ENCODE peak calls at places on chromosome 6, in ten cellular contexts. T is neuronal stem cell; C is mammary epithelial cell; N is adrenal gland; Y is CD8-positive, alpha-beta memory T cell; V is uterus; L is pancreas; F is thoracic aorta; O is cardiac muscle cell; S is stomach. K is an unnamed sample. For H3K9me3 and H3K4me1, the result is how much of the 10 kb centered on the place peaks cover.

GRCh38 chr6:77502966-77503365 is 39.7 kb upstream of the HTR1B start:
- DNase-seq in T (no peak), C (peak), N (no peak), Y (no peak), V (no peak), L (no peak), F (no peak), O (no peak), S (no peak), K (no peak)

GRCh38 chr6:116975600-116975999 is 98.6 kb downstream of the RFX6 start:
- DNase-seq in T (no peak), C (peak), N (no peak), Y (no peak), V (no peak), L (no peak), F (no peak), O (no peak), S (no peak), K (no peak)

GRCh38 chr6:34030831-34031566 is 114.9 kb downstream of the GRM4 start:
- DNase-seq in T (no peak), C (no peak), N (no peak), Y (no peak), V (no peak), L (no peak), F (no peak), O (no peak), S (no peak), K (no peak)

GRCh38 chr6:46504242-46504641 is 13.0 kb upstream of the RCAN2 start:
- DNase-seq in T (no peak), C (no peak), N (no peak), Y (no peak), V (no peak), L (no peak), F (no peak), O (no peak), S (no peak), K (no peak)

GRCh38 chr6:137706065-137706422 is 161.0 kb upstream of the TNFAIP3 start:
- DNase-seq in T (no peak), C (no peak), N (no peak), Y (no peak), V (no peak), L (no peak), F (no peak), O (no peak), S (no peak), K (no peak)

GRCh38 chr6:7725412-7725811 is 487 bp upstream of the BMP6 start:
- DNase-seq in T (no peak), C (no peak), N (no peak), Y (no peak), V (no peak), L (no peak), F (no peak), O (no peak), S (no peak), K (no peak)

GRCh38 chr6:142566628-142567396 is 265.0 kb downstream of the ADGRG6 start:
- DNase-seq in T (peak), C (peak), N (peak), Y (peak), V (peak), L (no peak), F (no peak), O (peak), S (peak), K (peak)

GRCh38 chr6:153790881-153791473 is 248.1 kb upstream of the OPRM1 start:
- DNase-seq in T (no peak), C (no peak), N (no peak), Y (no peak), V (no peak), L (no peak), F (no peak), O (peak), S (no peak), K (no peak)

GRCh38 chr6:20540683-20541082 is 6.4 kb downstream of the CDKAL1 start:
- DNase-seq in T (no peak), C (peak), N (peak), Y (no peak), V (no peak), L (no peak), F (no peak), O (no peak), S (no peak), K (no peak)

GRCh38 chr6:41306187-41306854 is 19.8 kb upstream of the TREM1 start:
- DNase-seq in T (peak), C (peak), N (peak), Y (peak), V (no peak), L (no peak), F (no peak), O (peak), S (peak), K (peak)

GRCh38 chr6:157644043-157644810 is 178.8 kb upstream of the SNX9 start:
- DNase-seq in T (no peak), C (peak), N (no peak), Y (no peak), V (no peak), L (peak), F (no peak), O (no peak), S (no peak), K (no peak)

GRCh38 chr6:6221829-6222535 is 98.5 kb downstream of the F13A1 start:
- DNase-seq in T (no peak), C (no peak), N (no peak), Y (no peak), V (no peak), L (no peak), F (no peak), O (peak), S (no peak), K (no peak)

GRCh38 chr6:31158863-31159855 is 770 bp downstream of the TCF19 start:
- DNase-seq in T (no peak), C (peak), N (no peak), Y (peak), V (no peak), L (peak), F (no peak), O (no peak), S (no peak), K (no peak)

GRCh38 chr6:97102152-97102790 is 177.7 kb downstream of the KLHL32 start:
- DNase-seq in T (no peak), C (no peak), N (no peak), Y (no peak), V (no peak), L (no peak), F (no peak), O (no peak), S (no peak), K (no peak)

GRCh38 chr6:123777554-123777953 is 26.1 kb upstream of the NKAIN2 start:
- DNase-seq in T (no peak), C (peak), N (no peak), Y (no peak), V (no peak), L (no peak), F (no peak), O (no peak), S (no peak), K (no peak)

GRCh38 chr6:163401039-163401885 is 13.3 kb upstream of the QKI start:
- DNase-seq in T (no peak), C (no peak), N (no peak), Y (no peak), V (no peak), L (no peak), F (no peak), O (no peak), S (no peak), K (no peak)

GRCh38 chr6:143579703-143580102 is 68.2 kb upstream of the FUCA2 start:
- DNase-seq in T (no peak), C (peak), N (peak), Y (no peak), V (peak), L (no peak), F (peak), O (no peak), S (no peak), K (no peak)

GRCh38 chr6:16802071-16802470 is 40.8 kb upstream of the ATXN1 start:
- DNase-seq in T (no peak), C (no peak), N (no peak), Y (no peak), V (no peak), L (no peak), F (no peak), O (no peak), S (no peak), K (no peak)

GRCh38 chr6:122609881-122610689 is at the start of gene PKIB:
- DNase-seq in T (peak), C (peak), N (peak), Y (peak), V (peak), L (peak), F (no peak), O (peak), S (peak), K (peak)

GRCh38 chr6:97198181-97198580 is 84.8 kb downstream of the MMS22L start:
- DNase-seq in T (no peak), C (no peak), N (no peak), Y (no peak), V (no peak), L (no peak), F (no peak), O (no peak), S (no peak), K (no peak)

GRCh38 chr6:155349129-155349528 is 34.8 kb upstream of the TFB1M start:
- DNase-seq in T (no peak), C (no peak), N (no peak), Y (no peak), V (no peak), L (no peak), F (no peak), O (no peak), S (no peak), K (no peak)

GRCh38 chr6:169109381-169109780 is 144.3 kb downstream of the THBS2 start:
- DNase-seq in T (no peak), C (no peak), N (no peak), Y (no peak), V (no peak), L (no peak), F (no peak), O (no peak), S (no peak), K (peak)

GRCh38 chr6:3388786-3389185 is 68.1 kb downstream of the SLC22A23 start:
- DNase-seq in T (no peak), C (no peak), N (no peak), Y (no peak), V (no peak), L (no peak), F (no peak), O (no peak), S (no peak), K (no peak)

GRCh38 chr6:121506761-121507754 is 71.6 kb downstream of the GJA1 start:
- DNase-seq in T (no peak), C (peak), N (no peak), Y (no peak), V (no peak), L (no peak), F (no peak), O (peak), S (no peak), K (no peak)

GRCh38 chr6:139987091-139987490 is 612.6 kb upstream of the CITED2 start:
- DNase-seq in T (no peak), C (no peak), N (no peak), Y (no peak), V (no peak), L (no peak), F (no peak), O (no peak), S (no peak), K (no peak)

GRCh38 chr6:132780770-132781371 is 17.6 kb downstream of the SLC18B1 start:
- DNase-seq in T (no peak), C (peak), N (no peak), Y (no peak), V (no peak), L (no peak), F (no peak), O (no peak), S (no peak), K (no peak)

GRCh38 chr6:68651018-68651985 is 16.2 kb downstream of the ADGRB3 start:
- DNase-seq in T (no peak), C (no peak), N (no peak), Y (no peak), V (no peak), L (no peak), F (no peak), O (no peak), S (no peak), K (no peak)

GRCh38 chr6:50277774-50278173 is 228.0 kb upstream of the DEFB112 start:
- DNase-seq in T (no peak), C (no peak), N (no peak), Y (no peak), V (no peak), L (no peak), F (no peak), O (no peak), S (no peak), K (no peak)

GRCh38 chr6:141677598-141678211 is 455.0 kb upstream of the GJE1 start:
- DNase-seq in T (peak), C (peak), N (no peak), Y (peak), V (no peak), L (no peak), F (no peak), O (peak), S (no peak), K (no peak)

GRCh38 chr6:113920663-113921267 is 50.2 kb downstream of the HDAC2 start:
- DNase-seq in T (no peak), C (no peak), N (no peak), Y (no peak), V (no peak), L (no peak), F (no peak), O (no peak), S (no peak), K (no peak)

GRCh38 chr6:33678932-33679478 is 32.5 kb downstream of the UQCC2 start:
- DNase-seq in T (no peak), C (no peak), N (no peak), Y (no peak), V (no peak), L (no peak), F (no peak), O (no peak), S (no peak), K (no peak)

DNA sequence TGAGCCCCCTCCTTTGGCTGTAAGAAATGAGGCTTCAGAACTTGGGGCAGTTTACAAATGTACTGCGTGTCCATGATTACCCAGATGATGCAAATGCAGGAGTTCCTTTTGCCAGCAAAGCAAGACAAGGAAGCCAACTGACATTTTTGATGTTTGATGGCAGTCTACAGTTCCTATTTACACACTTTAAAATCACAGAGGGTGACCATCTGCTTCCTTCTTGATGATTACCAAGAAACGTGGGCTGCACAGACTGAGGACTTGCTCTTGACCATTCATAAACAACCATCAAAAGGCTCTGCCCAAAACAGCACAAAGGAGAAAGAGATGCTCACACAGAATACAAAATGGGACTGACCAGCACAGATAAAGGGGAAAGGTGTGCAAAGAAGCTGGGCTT is 79.8 kb upstream of the TRAF3IP2 start:
- DNase-seq in T (no peak), C (no peak), N (no peak), Y (no peak), V (no peak), L (no peak), F (no peak), O (no peak), S (no peak), K (no peak)
- H3K27ac ChIP-seq in T (peak), C (no peak), N (no peak), Y (no peak), V (peak), L (no peak), F (no peak), O (no peak), S (no peak), K (peak)

GRCh38 chr6:343226-343935 is 48.2 kb upstream of the IRF4 start:
- DNase-seq in T (no peak), C (no peak), N (no peak), Y (no peak), V (no peak), L (no peak), F (no peak), O (no peak), S (no peak), K (no peak)
- H3K9me3 ChIP-seq in T (under half), C (under half), N (under half), Y (under half), V (under half), L (under half), F (under half), O (under half), S (under half), K (under half)

GRCh38 chr6:83071707-83072106 is 4.2 kb downstream of the DOP1A start:
- DNase-seq in T (no peak), C (peak), N (no peak), Y (no peak), V (no peak), L (no peak), F (no peak), O (no peak), S (no peak), K (no peak)
- H3K4me1 ChIP-seq in T (under half), C (under half), N (under half), Y (under half), V (under half), L (under half), F (under half), O (under half), S (half or more), K (under half)

GRCh38 chr6:170434821-170435155 is 118.3 kb downstream of the PSMB1 start:
- DNase-seq in T (no peak), C (no peak), N (no peak), Y (no peak), V (no peak), L (no peak), F (no peak), O (no peak), S (no peak), K (no peak)
- H3K27ac ChIP-seq in T (no peak), C (no peak), N (no peak), Y (no peak), V (no peak), L (no peak), F (no peak), O (no peak), S (no peak), K (no peak)

GRCh38 chr6:164419099-164419498 is 890.3 kb downstream of the C6orf118 start:
- DNase-seq in T (no peak), C (no peak), N (no peak), Y (no peak), V (no peak), L (no peak), F (no peak), O (no peak), S (no peak), K (no peak)
- H3K9me3 ChIP-seq in T (under half), C (under half), N (under half), Y (under half), V (under half), L (under half), F (under half), O (under half), S (under half), K (under half)

DNA sequence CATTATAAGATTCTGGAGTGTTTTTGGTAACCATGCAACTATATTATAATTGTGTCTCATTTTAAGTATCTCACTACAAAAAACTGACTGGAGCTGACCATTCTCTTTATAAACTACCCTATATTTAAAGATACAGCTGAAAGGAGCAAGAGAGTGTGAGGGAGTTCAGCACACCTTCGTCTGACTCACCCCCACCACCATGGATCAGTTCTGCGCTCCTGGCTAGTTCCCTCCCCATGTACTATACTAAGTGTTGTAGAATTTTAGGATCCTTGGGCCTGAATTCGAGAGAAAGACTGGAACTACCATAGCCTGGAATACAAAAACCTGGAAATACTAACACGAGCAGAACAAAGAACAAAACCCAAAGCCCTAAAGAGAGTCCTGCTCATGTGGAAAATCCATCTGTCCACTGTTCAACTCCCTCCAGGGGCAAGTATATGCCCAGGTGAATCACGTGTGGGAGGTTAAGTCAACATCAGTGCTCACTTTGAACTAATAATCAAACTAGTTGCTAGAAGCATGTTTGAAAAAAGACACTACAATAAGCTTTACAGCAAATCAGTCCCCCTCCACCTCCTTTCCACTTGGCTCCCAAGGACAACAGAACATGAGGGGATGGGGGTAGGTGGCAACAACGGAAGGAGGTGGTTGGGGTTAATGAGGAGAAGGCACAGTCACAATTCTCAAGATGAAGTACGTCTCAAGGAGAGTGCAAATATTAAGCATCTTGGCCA is 46.8 kb downstream of the ELOVL5 start:
- DNase-seq in T (no peak), C (peak), N (no peak), Y (no peak), V (no peak), L (no peak), F (no peak), O (no peak), S (no peak), K (no peak)
- H3K4me1 ChIP-seq in T (under half), C (under half), N (half or more), Y (half or more), V (under half), L (under half), F (half or more), O (under half), S (half or more), K (under half)